ENCODE peak calls at places on chromosomes 1 and 21, in seven cellular contexts. Q, E, Z, G, O, I and X are unnamed samples.

GRCh38 chr1:9843576-9843945 is 19.8 kb upstream of the CLSTN1 start:
- DNase-seq in Q (no peak), E (no peak), Z (no peak), G (no peak), O (peak), I (peak), X (no peak)

GRCh38 chr1:170213598-170213997 is 67.8 kb downstream of the NTMT2 start:
- DNase-seq in Q (peak), E (no peak), Z (no peak), G (no peak), O (no peak), I (no peak), X (no peak)

GRCh38 chr1:171506525-171507304 is 21.4 kb downstream of the PRRC2C start:
- DNase-seq in Q (no peak), E (peak), Z (no peak), G (peak), O (no peak), I (no peak), X (no peak)

GRCh38 chr1:234611153-234611798 is 1.3 kb upstream of the IRF2BP2 start:
- DNase-seq in Q (no peak), E (peak), Z (no peak), G (peak), O (peak), I (no peak), X (peak)

GRCh38 chr1:25616932-25617625 is 488 bp downstream of the MAN1C1 start:
- DNase-seq in Q (no peak), E (no peak), Z (no peak), G (no peak), O (no peak), I (peak), X (peak)

GRCh38 chr1:43711524-43712386 is 4.4 kb downstream of the ST3GAL3 start:
- DNase-seq in Q (no peak), E (peak), Z (no peak), G (peak), O (peak), I (no peak), X (no peak)

GRCh38 chr1:165034136-165034535 is 322.4 kb downstream of the LMX1A start:
- DNase-seq in Q (no peak), E (peak), Z (no peak), G (no peak), O (peak), I (no peak), X (no peak)

GRCh38 chr1:8027748-8028631 is 1.9 kb upstream of the ERRFI1 start:
- DNase-seq in Q (no peak), E (peak), Z (no peak), G (peak), O (peak), I (no peak), X (no peak)

GRCh38 chr21:37587635-37588177 is 221.1 kb downstream of the DYRK1A start:
- DNase-seq in Q (no peak), E (no peak), Z (no peak), G (no peak), O (no peak), I (no peak), X (no peak)

GRCh38 chr1:234141006-234141405 is 232.2 kb upstream of the COA6 start:
- DNase-seq in Q (no peak), E (no peak), Z (no peak), G (no peak), O (peak), I (no peak), X (no peak)

GRCh38 chr1:60765204-60765603 is 317.2 kb upstream of the NFIA start:
- DNase-seq in Q (no peak), E (peak), Z (no peak), G (no peak), O (peak), I (no peak), X (no peak)

GRCh38 chr1:211468595-211468994 is 23.4 kb downstream of the RD3 start:
- DNase-seq in Q (no peak), E (no peak), Z (no peak), G (no peak), O (no peak), I (no peak), X (no peak)

GRCh38 chr1:165900576-165901380 is 73.4 kb downstream of the UCK2 start:
- DNase-seq in Q (no peak), E (peak), Z (no peak), G (no peak), O (no peak), I (no peak), X (no peak)

GRCh38 chr1:171739646-171740045 is 2.2 kb downstream of the VAMP4 start:
- DNase-seq in Q (no peak), E (peak), Z (no peak), G (peak), O (peak), I (no peak), X (no peak)

GRCh38 chr21:44426663-44427191 is 28.6 kb upstream of the LRRC3 start:
- DNase-seq in Q (no peak), E (no peak), Z (no peak), G (no peak), O (no peak), I (peak), X (no peak)

GRCh38 chr1:19676438-19676922 is 11.8 kb downstream of the HTR6 start:
- DNase-seq in Q (peak), E (peak), Z (no peak), G (peak), O (peak), I (peak), X (no peak)

GRCh38 chr1:211258310-211258755 is 833 bp upstream of the RCOR3 start:
- DNase-seq in Q (peak), E (peak), Z (peak), G (peak), O (peak), I (peak), X (peak)

GRCh38 chr21:32412162-32412997 is at the start of gene EVA1C:
- DNase-seq in Q (peak), E (peak), Z (peak), G (peak), O (peak), I (peak), X (peak)

GRCh38 chr1:34407140-34407539 is 230.4 kb downstream of the C1orf94 start:
- DNase-seq in Q (no peak), E (no peak), Z (no peak), G (no peak), O (peak), I (no peak), X (no peak)

GRCh38 chr1:230681599-230681998 is 32.3 kb downstream of the AGT start:
- DNase-seq in Q (no peak), E (peak), Z (no peak), G (peak), O (peak), I (no peak), X (no peak)

GRCh38 chr1:195096051-195096521 is 1512.2 kb downstream of the KCNT2 start:
- DNase-seq in Q (no peak), E (no peak), Z (peak), G (no peak), O (no peak), I (no peak), X (no peak)

GRCh38 chr1:212203611-212204010 is 81.6 kb upstream of the PPP2R5A start:
- DNase-seq in Q (no peak), E (no peak), Z (no peak), G (no peak), O (no peak), I (no peak), X (no peak)

GRCh38 chr1:228697209-228698016 is 37.9 kb upstream of the RHOU start:
- DNase-seq in Q (peak), E (peak), Z (peak), G (peak), O (peak), I (peak), X (no peak)

GRCh38 chr1:156896490-156897033 is 3.0 kb downstream of the PEAR1 start:
- DNase-seq in Q (no peak), E (peak), Z (peak), G (peak), O (peak), I (no peak), X (no peak)

GRCh38 chr1:228920791-228921190 is 185.5 kb downstream of the RHOU start:
- DNase-seq in Q (no peak), E (peak), Z (no peak), G (peak), O (no peak), I (no peak), X (no peak)

DNA sequence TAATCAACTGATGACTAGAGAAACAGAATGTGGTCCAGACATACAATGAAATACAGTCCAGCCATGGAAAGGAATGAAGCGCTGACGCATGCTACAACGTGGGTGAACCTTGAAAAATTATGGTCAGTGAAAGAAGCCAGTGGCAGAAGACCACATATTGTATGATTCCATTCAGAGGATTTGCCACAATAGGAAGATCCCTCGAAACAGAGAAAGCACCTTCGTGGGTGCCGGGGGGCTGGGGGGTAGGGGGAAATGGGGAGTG is 106.6 kb downstream of the ETS2 start:
- DNase-seq in Q (no peak), E (no peak), Z (no peak), G (peak), O (no peak), I (no peak), X (no peak)
- H3K27ac ChIP-seq in Q (peak), E (no peak), Z (peak), G (no peak), O (peak), I (peak), X (no peak)

GRCh38 chr1:149849246-149849946 is 50.0 kb upstream of the BOLA1 start:
- DNase-seq in Q (no peak), E (peak), Z (no peak), G (no peak), O (peak), I (no peak), X (no peak)

GRCh38 chr1:149849947-149850360 is 49.4 kb upstream of the BOLA1 start:
- DNase-seq in Q (no peak), E (peak), Z (no peak), G (no peak), O (peak), I (no peak), X (peak)

GRCh38 chr1:149846600-149847466 is 52.5 kb upstream of the BOLA1 start:
- DNase-seq in Q (no peak), E (no peak), Z (no peak), G (no peak), O (no peak), I (no peak), X (no peak)

GRCh38 chr1:149848811-149849210 is 50.6 kb upstream of the BOLA1 start:
- DNase-seq in Q (no peak), E (peak), Z (no peak), G (no peak), O (peak), I (no peak), X (no peak)

GRCh38 chr1:149848340-149848771 is 51.0 kb upstream of the BOLA1 start:
- DNase-seq in Q (no peak), E (peak), Z (no peak), G (no peak), O (peak), I (no peak), X (no peak)
- H3K4me3 ChIP-seq in Q (no peak), E (no peak), Z (no peak), G (no peak), O (peak), I (no peak), X (peak)

GRCh38 chr1:205321109-205321958 is at the start of gene NUAK2:
- DNase-seq in Q (peak), E (peak), Z (peak), G (peak), O (peak), I (peak), X (peak)
- H3K27ac ChIP-seq in Q (peak), E (peak), Z (no peak), G (peak), O (no peak), I (peak), X (peak)

GRCh38 chr1:57424231-57425027 is 569 bp upstream of the DAB1 start:
- DNase-seq in Q (peak), E (peak), Z (no peak), G (peak), O (no peak), I (no peak), X (no peak)
- H3K4me3 ChIP-seq in Q (peak), E (peak), Z (peak), G (peak), O (no peak), I (peak), X (no peak)

DNA sequence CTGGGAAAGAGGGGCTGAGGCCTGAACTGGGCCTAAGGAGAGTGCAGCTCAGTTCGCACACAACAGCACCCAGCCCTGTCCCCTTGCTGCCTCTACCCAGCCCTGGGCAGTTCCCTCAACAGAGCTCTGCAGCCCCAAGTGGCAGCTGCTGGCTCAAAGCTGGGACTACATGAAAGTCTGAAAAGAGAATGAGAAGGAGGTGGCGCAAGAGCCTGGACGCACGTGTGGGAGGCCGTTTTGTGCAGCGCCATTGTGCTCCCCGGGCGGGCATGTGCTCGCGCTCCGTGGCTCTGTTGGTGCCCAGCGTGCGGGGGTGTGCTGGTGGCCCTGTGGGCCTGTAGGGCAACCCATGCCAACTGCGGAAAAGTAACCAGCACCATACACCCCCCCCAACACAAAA is 10.3 kb downstream of the GPR37L1 start:
- DNase-seq in Q (no peak), E (no peak), Z (no peak), G (no peak), O (no peak), I (no peak), X (no peak)
- H3K27ac ChIP-seq in Q (peak), E (no peak), Z (peak), G (no peak), O (no peak), I (peak), X (no peak)

GRCh38 chr1:205301220-205301821 is 20.2 kb downstream of the NUAK2 start:
- DNase-seq in Q (no peak), E (peak), Z (no peak), G (peak), O (peak), I (no peak), X (no peak)

GRCh38 chr1:205294914-205295310 is 26.6 kb downstream of the NUAK2 start:
- DNase-seq in Q (no peak), E (no peak), Z (no peak), G (peak), O (peak), I (no peak), X (no peak)

GRCh38 chr1:205296154-205296553 is 25.4 kb downstream of the NUAK2 start:
- DNase-seq in Q (no peak), E (no peak), Z (no peak), G (no peak), O (no peak), I (no peak), X (no peak)

GRCh38 chr1:205300149-205300548 is 21.4 kb downstream of the NUAK2 start:
- DNase-seq in Q (no peak), E (no peak), Z (no peak), G (no peak), O (no peak), I (no peak), X (no peak)

GRCh38 chr1:205298191-205298994 is 23.2 kb downstream of the NUAK2 start:
- DNase-seq in Q (no peak), E (peak), Z (no peak), G (peak), O (peak), I (no peak), X (no peak)
- H3K4me3 ChIP-seq in Q (no peak), E (no peak), Z (no peak), G (no peak), O (no peak), I (no peak), X (no peak)